ENCODE peak calls at places on chromosome 1, in six cellular contexts. D, M, P, F, Q and H are unnamed samples.

GRCh38 chr1:15943515-15944307 is 32.2 kb downstream of the ZBTB17 start:
- DNase-seq in M (no peak), Q (no peak), D (no peak), P (no peak), F (no peak), H (no peak)

GRCh38 chr1:216824511-216824910 is 101.3 kb upstream of the ESRRG start:
- DNase-seq in M (no peak), F (no peak), Q (no peak), P (no peak), D (no peak), H (no peak)

GRCh38 chr1:84143796-84144565 is at the start of gene PRKACB:
- DNase-seq in F (no peak), P (no peak), D (no peak), M (no peak), Q (no peak), H (no peak)

GRCh38 chr1:22437573-22437972 is 14.1 kb upstream of the ZBTB40 start:
- DNase-seq in M (no peak), F (no peak), P (no peak), D (no peak), Q (no peak), H (no peak)

GRCh38 chr1:77834771-77835334 is 53.6 kb upstream of the NEXN start:
- DNase-seq in Q (no peak), P (peak; percentile 55), M (no peak), F (no peak), D (no peak), H (peak; percentile 92)

GRCh38 chr1:54047384-54048315 is 5.4 kb downstream of the TMEM59 start:
- DNase-seq in D (no peak), Q (no peak), F (no peak), P (no peak), M (no peak), H (no peak)

GRCh38 chr1:74334147-74334546 is 99.0 kb downstream of the TNNI3K start:
- DNase-seq in F (no peak), D (no peak), Q (no peak), P (no peak), M (no peak), H (no peak)

GRCh38 chr1:9589144-9589718 is 520 bp downstream of the TMEM201 start:
- DNase-seq in M (peak; percentile 47), D (no peak), F (no peak), P (no peak), Q (no peak), H (no peak)